ENCODE peak calls at places on chromosomes 13 and 19, in seven cellular contexts. H is IMR-90, X is neuronal stem cell, L is H1, K is mesendoderm, I is H9, Q is trophoblast cell. C is an unnamed sample. For H3K4me1, the result is how much of the 10 kb centered on the place peaks cover.

GRCh38 chr13:31200636-31200970 is 828 bp downstream of the B3GLCT start:
- DNase-seq in H (no peak), X (peak), L (no peak), K (peak), I (peak), Q (peak), C (peak)

GRCh38 chr13:112341446-112341845 is 34.7 kb upstream of the SPACA7 start:
- DNase-seq in H (no peak), X (no peak), L (no peak), K (no peak), I (no peak), Q (no peak), C (no peak)

GRCh38 chr13:34678154-34678553 is 263.9 kb upstream of the NBEA start:
- DNase-seq in H (no peak), X (no peak), L (no peak), K (no peak), I (no peak), Q (peak), C (peak)

GRCh38 chr13:109401891-109402290 is 384.5 kb downstream of the IRS2 start:
- DNase-seq in H (no peak), X (no peak), L (no peak), K (peak), I (no peak), Q (peak), C (no peak)

GRCh38 chr13:72920097-72920496 is 138.2 kb downstream of the PIBF1 start:
- DNase-seq in H (peak), X (no peak), L (no peak), K (no peak), I (no peak), Q (no peak), C (no peak)

GRCh38 chr13:71645467-71645866 is 221.5 kb downstream of the DACH1 start:
- DNase-seq in H (no peak), X (no peak), L (no peak), K (no peak), I (no peak), Q (no peak), C (no peak)

GRCh38 chr13:96650301-96650886 is 343.9 kb downstream of the OXGR1 start:
- DNase-seq in H (no peak), X (no peak), L (no peak), K (peak), I (no peak), Q (peak), C (peak)

GRCh38 chr13:29573190-29573589 is 22.3 kb downstream of the SLC7A1 start:
- DNase-seq in H (peak), X (no peak), L (no peak), K (no peak), I (no peak), Q (no peak), C (no peak)

GRCh38 chr19:4567584-4568071 is 8.1 kb upstream of the SEMA6B start:
- DNase-seq in H (peak), X (peak), L (peak), K (peak), I (peak), Q (peak), C (peak)

GRCh38 chr19:34589730-34590129 is 87.2 kb downstream of the SCGB2B2 start:
- DNase-seq in H (no peak), X (no peak), L (no peak), K (no peak), I (no peak), Q (no peak), C (no peak)

GRCh38 chr19:2097330-2098327 is 914 bp downstream of the IZUMO4 start:
- DNase-seq in H (no peak), X (no peak), L (no peak), K (no peak), I (no peak), Q (no peak), C (no peak)

GRCh38 chr19:435707-436412 is 25.0 kb downstream of the SHC2 start:
- DNase-seq in H (no peak), X (no peak), L (no peak), K (no peak), I (no peak), Q (no peak), C (no peak)

GRCh38 chr19:35673121-35673804 is 6.9 kb downstream of the UPK1A start:
- DNase-seq in H (peak), X (no peak), L (peak), K (peak), I (peak), Q (peak), C (peak)

GRCh38 chr19:8631425-8631819 is 989 bp downstream of the NFILZ start:
- DNase-seq in H (peak), X (peak), L (no peak), K (peak), I (no peak), Q (no peak), C (peak)

GRCh38 chr13:38399540-38399939 is 49.9 kb downstream of the UFM1 start:
- DNase-seq in H (no peak), X (no peak), L (no peak), K (no peak), I (no peak), Q (no peak), C (peak)

GRCh38 chr19:33785795-33786194 is 10.9 kb upstream of the KCTD15 start:
- DNase-seq in H (peak), X (no peak), L (no peak), K (no peak), I (no peak), Q (no peak), C (no peak)

GRCh38 chr19:29810504-29810871 is 1.3 kb upstream of the CCNE1 start:
- DNase-seq in H (peak), X (no peak), L (no peak), K (no peak), I (no peak), Q (no peak), C (peak)

GRCh38 chr19:34996978-34997640 is 3.0 kb upstream of the GRAMD1A start:
- DNase-seq in H (no peak), X (no peak), L (no peak), K (no peak), I (no peak), Q (no peak), C (no peak)

GRCh38 chr13:39148513-39148961 is 110.3 kb downstream of the NHLRC3 start:
- DNase-seq in H (no peak), X (no peak), L (no peak), K (peak), I (no peak), Q (peak), C (peak)

GRCh38 chr19:739998-740715 is 10.8 kb upstream of the MISP start:
- DNase-seq in H (no peak), X (no peak), L (no peak), K (no peak), I (no peak), Q (no peak), C (no peak)

GRCh38 chr19:12777217-12778019 is 2.1 kb upstream of the HOOK2 start:
- DNase-seq in H (peak), X (no peak), L (no peak), K (peak), I (peak), Q (peak), C (peak)

DNA sequence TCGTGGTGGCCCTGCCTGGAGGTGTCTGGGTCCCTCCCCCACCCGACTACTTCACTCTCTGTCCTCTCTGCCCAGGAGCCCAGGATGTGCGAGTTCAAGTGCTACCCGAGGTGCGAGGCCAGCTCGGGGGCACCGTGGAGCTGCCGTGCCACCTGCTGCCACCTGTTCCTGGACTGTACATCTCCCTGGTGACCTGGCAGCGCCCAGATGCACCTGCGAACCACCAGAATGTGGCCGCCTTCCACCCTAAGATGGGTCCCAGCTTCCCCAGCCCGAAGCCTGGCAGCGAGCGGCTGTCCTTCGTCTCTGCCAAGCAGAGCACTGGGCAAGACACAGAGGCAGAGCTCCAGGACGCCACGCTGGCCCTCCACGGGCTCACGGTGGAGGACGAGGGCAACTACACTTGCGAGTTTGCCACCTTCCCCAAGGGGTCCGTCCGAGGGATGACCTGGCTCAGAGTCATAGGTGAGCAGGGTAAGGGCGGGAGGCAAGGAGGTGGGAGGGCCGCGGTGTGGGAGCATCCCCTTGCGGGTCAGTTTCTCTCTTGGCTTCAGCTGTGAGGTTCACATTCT is 19.2 kb downstream of the NECTIN2 start:
- DNase-seq in H (no peak), X (no peak), L (no peak), K (no peak), I (no peak), Q (no peak), C (no peak)
- H3K4ac ChIP-seq in H (no peak), X (no peak), L (no peak), K (no peak), I (no peak), Q (no peak), C (no peak)

GRCh38 chr13:106815545-106815944 is 247.6 kb upstream of the ARGLU1 start:
- DNase-seq in H (no peak), X (no peak), L (no peak), K (peak), I (peak), Q (no peak), C (no peak)

GRCh38 chr13:106814389-106814903 is 246.5 kb upstream of the ARGLU1 start:
- DNase-seq in H (no peak), X (no peak), L (no peak), K (no peak), I (no peak), Q (no peak), C (no peak)

GRCh38 chr13:106804996-106805395 is 237.1 kb upstream of the ARGLU1 start:
- DNase-seq in H (no peak), X (no peak), L (no peak), K (no peak), I (no peak), Q (no peak), C (no peak)

GRCh38 chr13:106810069-106810468 is 242.1 kb upstream of the ARGLU1 start:
- DNase-seq in H (no peak), X (no peak), L (no peak), K (no peak), I (no peak), Q (no peak), C (no peak)
- H3K4me1 ChIP-seq in H (under half), X (under half), L (under half), K (under half), I (under half), Q (under half), C (under half)

GRCh38 chr13:40200273-40200978 is 466.0 kb downstream of the FOXO1 start:
- DNase-seq in H (no peak), X (no peak), L (no peak), K (no peak), I (no peak), Q (no peak), C (no peak)
- H3K4ac ChIP-seq in H (no peak), X (no peak), L (no peak), K (no peak), I (no peak), Q (no peak), C (no peak)

GRCh38 chr13:79492918-79493594 is 12.1 kb downstream of the NDFIP2 start:
- DNase-seq in H (no peak), X (no peak), L (no peak), K (no peak), I (no peak), Q (no peak), C (no peak)
- H3K4me1 ChIP-seq in H (under half), X (under half), L (under half), K (under half), I (under half), Q (under half), C (under half)

DNA sequence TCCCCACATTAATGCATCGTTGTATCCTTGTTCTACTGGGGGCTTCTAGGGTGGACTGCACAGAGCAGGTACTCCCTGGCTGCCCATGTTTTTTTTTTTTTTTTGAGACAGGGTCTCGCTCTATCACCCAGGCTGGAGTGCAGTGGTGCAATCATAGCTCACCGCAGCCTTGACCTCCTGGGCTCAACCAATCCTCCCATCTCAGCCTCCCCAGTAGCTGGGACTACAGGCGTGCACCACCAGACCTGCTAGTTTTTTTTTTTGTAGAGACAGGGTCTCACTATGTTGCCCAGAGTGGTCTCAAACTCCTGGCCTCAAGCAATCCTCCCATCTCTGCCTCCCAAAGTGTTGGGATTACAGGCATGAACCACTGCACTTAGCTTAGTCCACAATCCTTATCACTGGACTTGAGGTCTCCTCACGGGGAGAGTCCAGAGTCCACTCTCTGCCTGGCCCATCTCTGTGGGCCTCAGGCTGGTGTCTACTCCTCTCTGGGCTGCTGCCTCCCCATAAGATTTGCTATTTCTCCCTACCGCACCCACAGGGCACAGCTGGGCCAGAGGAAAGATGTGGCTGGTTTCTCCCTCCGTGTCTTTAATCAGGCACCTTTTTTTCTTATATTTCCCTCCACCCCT is 50.4 kb upstream of the CYP4F8 start:
- DNase-seq in H (no peak), X (no peak), L (no peak), K (no peak), I (no peak), Q (no peak), C (no peak)
- H3K4ac ChIP-seq in H (no peak), X (no peak), L (no peak), K (no peak), I (no peak), Q (no peak), C (no peak)

GRCh38 chr19:55645512-55645881 is 2.0 kb downstream of the ZNF581 start:
- DNase-seq in H (no peak), X (no peak), L (no peak), K (no peak), I (no peak), Q (no peak), C (no peak)
- H3K4me1 ChIP-seq in H (under half), X (under half), L (under half), K (under half), I (under half), Q (under half), C (under half)

GRCh38 chr19:14944456-14944855 is 3.2 kb downstream of the OR7C2 start:
- DNase-seq in H (no peak), X (no peak), L (no peak), K (no peak), I (no peak), Q (no peak), C (no peak)

GRCh38 chr19:14943601-14944000 is 2.3 kb downstream of the OR7C2 start:
- DNase-seq in H (no peak), X (no peak), L (no peak), K (no peak), I (no peak), Q (peak), C (no peak)

GRCh38 chr19:14940266-14940665 is 1.0 kb upstream of the OR7C2 start:
- DNase-seq in H (no peak), X (no peak), L (no peak), K (no peak), I (no peak), Q (peak), C (no peak)

DNA sequence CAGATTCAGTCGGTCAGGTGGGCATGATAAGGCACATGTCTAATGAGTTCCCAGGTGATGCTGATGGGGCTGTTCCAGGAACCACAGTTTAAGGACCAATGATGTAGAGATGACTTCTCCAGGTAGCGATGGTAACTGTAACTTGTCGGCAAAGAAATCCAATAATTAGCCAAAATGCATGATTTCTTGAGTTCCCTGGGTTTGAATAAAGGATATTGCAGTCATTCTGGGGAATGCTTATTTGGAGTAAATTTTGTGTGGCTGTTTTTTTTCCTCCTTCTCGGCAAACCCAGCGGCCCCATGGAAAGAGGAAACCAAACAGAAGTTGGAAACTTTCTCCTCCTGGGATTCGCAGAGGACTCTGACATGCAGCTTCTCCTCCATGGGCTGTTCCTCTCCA is at the start of gene OR7C2:
- DNase-seq in H (no peak), X (no peak), L (no peak), K (no peak), I (no peak), Q (no peak), C (no peak)
- H3K4ac ChIP-seq in H (no peak), X (no peak), L (no peak), K (no peak), I (no peak), Q (no peak), C (no peak)

C was measured in mesenchymal stem cell.